ENCODE peak calls at places on chromosomes 13 and 19, in eight cellular contexts. G is heart left ventricle, Z is cardiac muscle cell, P is fibroblast of lung, F is SJSA1, E is uterus, J is transverse colon, Q is neural progenitor cell. H is an unnamed sample.
A peak's percentile ranks its signal among the peaks of the same experiment; 100 is the strongest.

GRCh38 chr13:111620586-111620985 is 300.1 kb downstream of the TEX29 start:
- DNase-seq in G (no peak), Z (no peak), P (no peak), F (no peak), E (no peak), J (no peak), Q (no peak), H (no peak)

GRCh38 chr19:34461375-34462100 is 20.0 kb upstream of the WTIP start:
- DNase-seq in G (no peak), Z (no peak), P (peak; percentile 41), F (no peak), E (no peak), J (no peak), Q (no peak), H (no peak)

GRCh38 chr13:113545455-113545930 is 39.1 kb upstream of the TFDP1 start:
- DNase-seq in G (peak; percentile 42), Z (no peak), P (peak; percentile 37), F (peak; percentile 17), E (no peak), J (peak; percentile 8), Q (no peak), H (peak; percentile 39)

GRCh38 chr19:48296963-48297734 is 27.3 kb downstream of the ZNF114 start:
- DNase-seq in G (no peak), Z (no peak), P (no peak), F (no peak), E (no peak), J (no peak), Q (no peak), H (no peak)

GRCh38 chr19:13164370-13165090 is 14.3 kb downstream of the IER2 start:
- DNase-seq in G (peak; percentile 88), Z (peak; percentile 57), P (peak; percentile 73), F (peak; percentile 60), E (peak; percentile 64), J (peak; percentile 75), Q (peak; percentile 92), H (peak; percentile 90)

GRCh38 chr19:32318884-32319520 is 26.4 kb upstream of the ZNF507 start:
- DNase-seq in G (no peak), Z (peak; percentile 42), P (no peak), F (peak; percentile 24), E (no peak), J (no peak), Q (peak; percentile 76), H (no peak)

GRCh38 chr13:102584423-102584822 is 12.4 kb upstream of the TPP2 start:
- DNase-seq in G (no peak), Z (no peak), P (no peak), F (no peak), E (no peak), J (no peak), Q (no peak), H (no peak)

GRCh38 chr13:94431987-94432386 is 47.5 kb downstream of the DCT start:
- DNase-seq in G (no peak), Z (no peak), P (no peak), F (no peak), E (no peak), J (no peak), Q (no peak), H (no peak)

GRCh38 chr19:510606-511100 is 3.4 kb downstream of the TPGS1 start:
- DNase-seq in G (peak; percentile 75), Z (peak; percentile 92), P (peak; percentile 75), F (peak; percentile 64), E (peak; percentile 56), J (peak; percentile 87), Q (peak; percentile 94), H (peak; percentile 93)

GRCh38 chr13:31968473-31968872 is 63.1 kb upstream of the FRY start:
- DNase-seq in G (peak; percentile 45), Z (no peak), P (no peak), F (no peak), E (peak; percentile 24), J (peak; percentile 26), Q (no peak), H (no peak)

GRCh38 chr13:32232263-32232662 is 82.9 kb downstream of the ZAR1L start:
- DNase-seq in G (no peak), Z (no peak), P (no peak), F (no peak), E (no peak), J (no peak), Q (no peak), H (no peak)

GRCh38 chr13:86006317-86006716 is 207.1 kb upstream of the SLITRK6 start:
- DNase-seq in G (no peak), Z (no peak), P (peak; percentile 0), F (no peak), E (no peak), J (no peak), Q (no peak), H (no peak)

GRCh38 chr19:14835011-14835410 is at the start of the genes OR7A5 and OR7C1:
- DNase-seq in G (no peak), Z (no peak), P (no peak), F (no peak), E (no peak), J (no peak), Q (no peak), H (no peak)

GRCh38 chr13:100550433-100550832 is 38.2 kb downstream of the GGACT start:
- DNase-seq in G (peak; percentile 64), Z (no peak), P (peak; percentile 80), F (no peak), E (peak; percentile 66), J (no peak), Q (no peak), H (no peak)

GRCh38 chr13:26968431-26969335 is 202.9 kb downstream of the USP12 start:
- DNase-seq in G (no peak), Z (peak; percentile 22), P (peak; percentile 29), F (no peak), E (no peak), J (peak; percentile 86), Q (no peak), H (no peak)

GRCh38 chr13:112835796-112836195 is 133.2 kb upstream of the MCF2L start:
- DNase-seq in G (no peak), Z (no peak), P (no peak), F (no peak), E (no peak), J (no peak), Q (no peak), H (no peak)

GRCh38 chr19:49468746-49469447 is 5.1 kb upstream of the FLT3LG start:
- DNase-seq in G (peak; percentile 92), Z (peak; percentile 66), P (peak; percentile 23), F (no peak), E (peak; percentile 84), J (peak; percentile 77), Q (peak; percentile 94), H (peak; percentile 94)

GRCh38 chr19:44777715-44778347 is at the start of gene CBLC:
- DNase-seq in G (no peak), Z (peak; percentile 61), P (no peak), F (no peak), E (no peak), J (peak; percentile 92), Q (peak; percentile 89), H (no peak)
- H3K4me3 ChIP-seq in G (no peak within 1 kb of the TSS), Z (no peak within 1 kb of the TSS), P (no peak within 1 kb of the TSS), F (no peak within 1 kb of the TSS), E (no peak within 1 kb of the TSS), J (peak within 1 kb of the TSS; percentile 58), Q (peak within 1 kb of the TSS; percentile 39), H (no peak within 1 kb of the TSS)

GRCh38 chr19:35745328-35746086 is at the start of the genes PSENEN and U2AF1L4:
- DNase-seq in G (peak; percentile 99), Z (peak; percentile 100), P (peak; percentile 99), F (peak; percentile 96), E (peak; percentile 98), J (peak; percentile 97), Q (peak; percentile 100), H (peak; percentile 99)

GRCh38 chr19:35744335-35744687 is 907 bp downstream of the U2AF1L4 start:
- DNase-seq in G (no peak), Z (no peak), P (no peak), F (no peak), E (no peak), J (no peak), Q (no peak), H (no peak)

GRCh38 chr19:35742121-35742724 is at the start of gene IGFLR1:
- DNase-seq in G (peak; percentile 56), Z (no peak), P (no peak), F (no peak), E (no peak), J (peak; percentile 67), Q (no peak), H (no peak)

GRCh38 chr19:35744688-35745327 is 410 bp downstream of the U2AF1L4 start:
- DNase-seq in G (peak; percentile 98), Z (peak; percentile 99), P (peak; percentile 92), F (peak; percentile 93), E (peak; percentile 97), J (peak; percentile 97), Q (peak; percentile 99), H (peak; percentile 98)

GRCh38 chr19:35743640-35744306 is 1.4 kb downstream of the U2AF1L4 start:
- DNase-seq in G (no peak), Z (no peak), P (no peak), F (no peak), E (no peak), J (no peak), Q (no peak), H (no peak)
- H3K36me3 ChIP-seq in G (peaks cover 10% of the 10 kb centered on the region), Z (peaks cover 1% of the 10 kb centered on the region), P (no peaks in the 10 kb centered on the region), F (peaks cover 5% of the 10 kb centered on the region), E (no peaks in the 10 kb centered on the region), J (no peaks in the 10 kb centered on the region), Q (no peaks in the 10 kb centered on the region), H (peaks cover 6% of the 10 kb centered on the region)

DNA sequence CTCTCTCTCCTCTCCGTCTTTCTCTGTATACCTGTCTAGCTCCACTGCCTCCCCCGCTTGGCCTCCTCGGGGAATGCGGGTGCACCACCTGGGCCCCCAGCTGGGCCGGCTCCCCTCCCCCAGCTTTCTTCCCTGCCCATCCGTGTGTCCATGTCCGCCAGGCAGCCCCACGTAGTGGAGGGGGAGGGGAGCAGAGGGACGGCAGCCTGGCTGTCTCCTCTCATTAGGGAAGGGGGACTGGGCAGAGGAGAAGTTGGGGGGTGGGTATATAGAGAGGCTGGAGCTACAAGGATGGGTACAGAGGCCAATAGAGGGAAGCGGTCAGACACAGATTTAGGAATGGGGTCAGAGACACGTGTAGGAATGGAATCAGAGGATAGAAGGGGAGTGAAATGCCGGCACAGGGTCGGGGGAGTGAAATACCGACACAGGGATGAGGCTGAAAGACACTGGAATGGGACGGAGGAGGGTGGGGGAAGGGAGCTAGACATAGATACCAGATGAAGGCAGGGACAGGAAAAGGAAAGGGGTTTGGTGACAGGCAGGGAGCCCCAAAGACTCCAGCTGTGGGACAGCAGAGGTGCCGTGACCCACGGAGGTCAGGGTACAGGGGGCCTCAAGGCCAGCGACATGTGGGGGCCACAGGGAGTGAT is 2.8 kb downstream of the NECTIN2 start:
- DNase-seq in G (no peak), Z (peak; percentile 26), P (no peak), F (no peak), E (peak; percentile 41), J (no peak), Q (peak; percentile 67), H (peak; percentile 45)
- H3K4me3 ChIP-seq in G (peak overlapping the region; percentile 93), Z (peak overlapping the region; percentile 78), P (peak overlapping the region; percentile 85), F (peak overlapping the region; percentile 99), E (peak overlapping the region; percentile 100), J (no peak overlapping the region), Q (peak overlapping the region; percentile 95), H (peak overlapping the region; percentile 94)

DNA sequence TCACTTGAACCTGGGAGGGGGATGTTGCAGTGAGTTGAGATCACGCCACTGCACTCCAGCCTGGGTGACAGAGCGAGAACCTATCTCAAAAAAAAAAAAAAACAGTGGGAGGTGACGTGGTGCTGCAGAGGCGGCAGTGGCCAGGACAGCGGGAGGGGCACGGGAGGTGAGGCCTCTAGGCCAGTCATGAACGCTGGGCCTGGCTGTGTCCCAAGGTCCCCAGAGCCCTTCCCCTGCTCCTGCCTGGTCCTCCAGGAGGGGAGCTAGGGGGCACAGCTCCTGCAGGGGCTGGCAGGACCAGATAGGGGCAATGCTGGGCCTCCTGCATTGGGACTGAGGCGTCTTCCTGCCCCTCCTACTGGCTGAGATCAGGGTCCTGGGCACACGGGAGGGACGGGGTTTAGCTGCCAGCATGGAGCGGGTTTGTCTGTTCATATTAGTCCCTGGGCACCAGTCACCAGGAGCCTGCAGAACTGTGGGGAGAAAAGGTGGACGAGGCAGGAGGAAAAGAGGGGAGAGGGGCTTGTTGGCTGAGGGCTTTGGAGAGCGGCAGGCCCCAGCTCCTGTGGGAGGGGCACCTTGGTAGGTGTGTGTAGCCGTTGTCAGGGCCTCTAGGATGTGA is 4.5 kb downstream of the MAP2K7 start:
- DNase-seq in G (no peak), Z (no peak), P (no peak), F (no peak), E (no peak), J (no peak), Q (no peak), H (no peak)
- H3K36me3 ChIP-seq in G (peaks cover 29% of the 10 kb centered on the region), Z (peaks cover 21% of the 10 kb centered on the region), P (peaks cover 24% of the 10 kb centered on the region), F (peaks cover 55% of the 10 kb centered on the region), E (no peaks in the 10 kb centered on the region), J (peaks cover 28% of the 10 kb centered on the region), Q (no peaks in the 10 kb centered on the region), H (peaks cover 21% of the 10 kb centered on the region)